ENCODE peak calls at places on chromosomes 5 and 9, in five cellular contexts. One of them, this sample, is unnamed.
A peak's percentile ranks its signal among the peaks of the same experiment; 100 is the strongest.

GRCh38 chr5:60540855-60541805 is 158.8 kb downstream of the DEPDC1B start:
- DNase-seq in aorta: no peak
- DNase-seq in upper lobe of right lung: no peak
- DNase-seq in colonic mucosa: no peak
- DNase-seq in mesenchymal stem cell: peak; percentile 86
- DNase-seq in this sample: no peak

GRCh38 chr5:53327811-53328331 is 152.6 kb upstream of the FST start:
- DNase-seq in upper lobe of right lung: no peak
- DNase-seq in aorta: no peak
- DNase-seq in mesenchymal stem cell: no peak
- DNase-seq in colonic mucosa: no peak
- DNase-seq in this sample: no peak

GRCh38 chr9:124879226-124879625 is 17.3 kb downstream of the ARPC5L start:
- DNase-seq in upper lobe of right lung: no peak
- DNase-seq in colonic mucosa: no peak
- DNase-seq in aorta: no peak
- DNase-seq in mesenchymal stem cell: no peak
- DNase-seq in this sample: no peak

GRCh38 chr5:17218353-17219005 is 1.0 kb downstream of the BASP1 start:
- DNase-seq in colonic mucosa: peak; percentile 19
- DNase-seq in upper lobe of right lung: peak; percentile 72
- DNase-seq in aorta: peak; percentile 62
- DNase-seq in mesenchymal stem cell: peak; percentile 84
- DNase-seq in this sample: peak; percentile 69

GRCh38 chr9:134811673-134812668 is 68.6 kb upstream of the FCN2 start:
- DNase-seq in aorta: no peak
- DNase-seq in mesenchymal stem cell: peak; percentile 91
- DNase-seq in colonic mucosa: no peak
- DNase-seq in upper lobe of right lung: no peak
- DNase-seq in this sample: no peak

GRCh38 chr5:10685103-10685502 is 75.9 kb downstream of the DAP start:
- DNase-seq in mesenchymal stem cell: no peak
- DNase-seq in upper lobe of right lung: no peak
- DNase-seq in colonic mucosa: no peak
- DNase-seq in aorta: no peak
- DNase-seq in this sample: no peak

GRCh38 chr9:136232964-136233363 is 12.6 kb downstream of the QSOX2 start:
- DNase-seq in upper lobe of right lung: no peak
- DNase-seq in mesenchymal stem cell: no peak
- DNase-seq in aorta: no peak
- DNase-seq in colonic mucosa: no peak
- DNase-seq in this sample: no peak

GRCh38 chr5:55985181-55985580 is 9.6 kb downstream of the IL6ST start:
- DNase-seq in aorta: no peak
- DNase-seq in colonic mucosa: no peak
- DNase-seq in upper lobe of right lung: no peak
- DNase-seq in mesenchymal stem cell: no peak
- DNase-seq in this sample: no peak

GRCh38 chr9:4073371-4073770 is 226.5 kb downstream of the GLIS3 start:
- DNase-seq in aorta: no peak
- DNase-seq in colonic mucosa: no peak
- DNase-seq in upper lobe of right lung: no peak
- DNase-seq in mesenchymal stem cell: no peak
- DNase-seq in this sample: no peak

GRCh38 chr9:105413486-105414068 is 34.3 kb upstream of the FSD1L start:
- DNase-seq in colonic mucosa: peak; percentile 31
- DNase-seq in mesenchymal stem cell: peak; percentile 48
- DNase-seq in upper lobe of right lung: no peak
- DNase-seq in aorta: no peak
- DNase-seq in this sample: peak; percentile 12

GRCh38 chr5:39231705-39232525 is 12.6 kb upstream of the FYB1 start:
- DNase-seq in aorta: no peak
- DNase-seq in mesenchymal stem cell: no peak
- DNase-seq in colonic mucosa: no peak
- DNase-seq in upper lobe of right lung: no peak
- DNase-seq in this sample: peak; percentile 46

GRCh38 chr9:134922066-134922931 is 4.6 kb upstream of the FCN1 start:
- DNase-seq in upper lobe of right lung: peak; percentile 76
- DNase-seq in aorta: peak; percentile 77
- DNase-seq in mesenchymal stem cell: no peak
- DNase-seq in colonic mucosa: no peak
- DNase-seq in this sample: no peak

GRCh38 chr5:126370796-126371718 is 52.2 kb upstream of the GRAMD2B start:
- DNase-seq in aorta: no peak
- DNase-seq in upper lobe of right lung: no peak
- DNase-seq in mesenchymal stem cell: no peak
- DNase-seq in colonic mucosa: peak; percentile 56
- DNase-seq in this sample: peak; percentile 18

GRCh38 chr5:144309265-144309664 is 138.6 kb downstream of the KCTD16 start:
- DNase-seq in mesenchymal stem cell: peak; percentile 23
- DNase-seq in aorta: no peak
- DNase-seq in upper lobe of right lung: no peak
- DNase-seq in colonic mucosa: no peak
- DNase-seq in this sample: no peak

GRCh38 chr5:168987540-168988300 is 313.2 kb downstream of the SLIT3 start:
- DNase-seq in colonic mucosa: peak; percentile 78
- DNase-seq in mesenchymal stem cell: peak; percentile 61
- DNase-seq in upper lobe of right lung: peak; percentile 76
- DNase-seq in aorta: peak; percentile 80
- DNase-seq in this sample: peak; percentile 65

GRCh38 chr9:79895232-79895631 is 323.5 kb downstream of the TLE4 start:
- DNase-seq in mesenchymal stem cell: no peak
- DNase-seq in aorta: no peak
- DNase-seq in colonic mucosa: no peak
- DNase-seq in upper lobe of right lung: no peak
- DNase-seq in this sample: no peak

GRCh38 chr5:38297830-38298608 is 39.7 kb downstream of the EGFLAM start:
- DNase-seq in mesenchymal stem cell: no peak
- DNase-seq in upper lobe of right lung: no peak
- DNase-seq in colonic mucosa: no peak
- DNase-seq in aorta: no peak
- DNase-seq in this sample: no peak

GRCh38 chr5:132662925-132663770 is 5.2 kb downstream of the IL13 start:
- DNase-seq in aorta: no peak
- DNase-seq in mesenchymal stem cell: peak; percentile 49
- DNase-seq in upper lobe of right lung: no peak
- DNase-seq in colonic mucosa: no peak
- DNase-seq in this sample: no peak

GRCh38 chr5:42665857-42666256 is 90.8 kb upstream of the CCDC152 start:
- DNase-seq in aorta: no peak
- DNase-seq in upper lobe of right lung: no peak
- DNase-seq in colonic mucosa: no peak
- DNase-seq in mesenchymal stem cell: no peak
- DNase-seq in this sample: no peak

GRCh38 chr5:42668254-42668653 is 88.4 kb upstream of the CCDC152 start:
- DNase-seq in aorta: no peak
- DNase-seq in colonic mucosa: no peak
- DNase-seq in upper lobe of right lung: no peak
- DNase-seq in mesenchymal stem cell: no peak
- DNase-seq in this sample: no peak

DNA sequence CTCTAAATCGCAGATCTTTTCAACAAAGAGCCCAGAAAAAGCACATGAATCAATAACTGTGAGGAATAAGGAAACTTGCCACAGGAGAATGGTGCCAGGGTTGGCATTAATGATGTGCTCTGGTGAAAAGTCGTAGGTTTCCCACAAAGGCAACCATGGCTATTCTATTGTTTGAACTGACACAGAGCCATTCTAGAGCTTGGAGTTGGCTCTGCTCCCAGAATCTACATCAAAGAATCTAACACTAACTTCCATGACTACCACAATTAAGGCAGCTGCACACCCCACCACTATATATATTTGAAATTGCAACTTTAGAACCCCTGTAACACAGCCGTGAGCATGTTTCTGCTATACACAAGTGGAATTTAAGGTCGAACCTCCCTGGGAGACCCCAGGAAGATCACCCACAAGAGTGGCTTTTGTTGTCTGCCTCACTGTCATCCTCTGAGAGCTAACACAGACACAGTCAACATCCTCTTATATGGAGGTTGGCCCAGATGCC is 89.7 kb upstream of the CCDC152 start:
- DNase-seq in mesenchymal stem cell: no peak
- DNase-seq in aorta: no peak
- DNase-seq in colonic mucosa: no peak
- DNase-seq in upper lobe of right lung: no peak
- DNase-seq in this sample: no peak
- H3K4me3 ChIP-seq in mesenchymal stem cell: no peak overlapping the region
- H3K4me3 ChIP-seq in aorta: no peak overlapping the region
- H3K4me3 ChIP-seq in colonic mucosa: no peak overlapping the region
- H3K4me3 ChIP-seq in upper lobe of right lung: no peak overlapping the region
- H3K4me3 ChIP-seq in this sample: no peak overlapping the region

GRCh38 chr9:131523451-131524435 is 7.3 kb downstream of the UCK1 start:
- DNase-seq in upper lobe of right lung: no peak
- DNase-seq in colonic mucosa: no peak
- DNase-seq in aorta: no peak
- DNase-seq in mesenchymal stem cell: no peak
- DNase-seq in this sample: no peak

GRCh38 chr9:131522257-131523085 is 8.6 kb downstream of the UCK1 start:
- DNase-seq in aorta: no peak
- DNase-seq in mesenchymal stem cell: no peak
- DNase-seq in upper lobe of right lung: no peak
- DNase-seq in colonic mucosa: no peak
- DNase-seq in this sample: no peak

GRCh38 chr9:131525643-131526565 is 5.2 kb downstream of the UCK1 start:
- DNase-seq in colonic mucosa: no peak
- DNase-seq in mesenchymal stem cell: no peak
- DNase-seq in upper lobe of right lung: no peak
- DNase-seq in aorta: no peak
- DNase-seq in this sample: no peak

GRCh38 chr9:131523086-131523388 is 8.0 kb downstream of the UCK1 start:
- DNase-seq in upper lobe of right lung: no peak
- DNase-seq in colonic mucosa: no peak
- DNase-seq in aorta: no peak
- DNase-seq in mesenchymal stem cell: no peak
- DNase-seq in this sample: no peak

GRCh38 chr9:131524578-131525315 is 6.3 kb downstream of the UCK1 start:
- DNase-seq in aorta: no peak
- DNase-seq in upper lobe of right lung: no peak
- DNase-seq in colonic mucosa: no peak
- DNase-seq in mesenchymal stem cell: peak; percentile 52
- DNase-seq in this sample: no peak
- H3K36me3 ChIP-seq in aorta: no peaks in the 10 kb centered on the region
- H3K36me3 ChIP-seq in upper lobe of right lung: peaks cover 91% of the 10 kb centered on the region
- H3K36me3 ChIP-seq in colonic mucosa: peaks cover 5% of the 10 kb centered on the region
- H3K36me3 ChIP-seq in mesenchymal stem cell: peaks cover 95% of the 10 kb centered on the region
- H3K36me3 ChIP-seq in this sample: peaks cover 47% of the 10 kb centered on the region

GRCh38 chr9:37430841-37431597 is 8.5 kb downstream of the GRHPR start:
- DNase-seq in aorta: no peak
- DNase-seq in mesenchymal stem cell: no peak
- DNase-seq in upper lobe of right lung: no peak
- DNase-seq in colonic mucosa: no peak
- DNase-seq in this sample: no peak
- H3K4me3 ChIP-seq in aorta: no peak overlapping the region
- H3K4me3 ChIP-seq in mesenchymal stem cell: no peak overlapping the region
- H3K4me3 ChIP-seq in upper lobe of right lung: no peak overlapping the region
- H3K4me3 ChIP-seq in colonic mucosa: no peak overlapping the region
- H3K4me3 ChIP-seq in this sample: no peak overlapping the region

DNA sequence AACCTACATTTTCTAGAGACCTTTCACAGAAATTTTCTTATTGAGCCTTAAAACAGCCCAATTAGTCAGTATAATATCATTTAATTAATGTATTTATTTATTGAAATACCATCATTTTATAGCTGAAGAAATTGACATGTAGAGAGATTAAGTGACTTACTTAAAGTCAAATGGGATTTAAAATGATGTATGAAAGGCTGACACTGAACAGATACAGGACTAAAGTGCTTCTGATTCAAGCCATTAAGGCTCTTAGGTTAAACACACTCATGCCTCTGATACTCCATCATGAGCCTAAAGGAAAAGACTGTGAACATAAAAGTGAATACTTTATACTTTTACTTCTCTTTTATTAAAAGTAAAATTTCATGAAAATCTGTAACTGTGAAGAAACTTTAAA is 12.8 kb downstream of the C9orf72 start:
- DNase-seq in colonic mucosa: no peak
- DNase-seq in mesenchymal stem cell: no peak
- DNase-seq in upper lobe of right lung: no peak
- DNase-seq in aorta: no peak
- DNase-seq in this sample: no peak
- H3K36me3 ChIP-seq in colonic mucosa: no peaks in the 10 kb centered on the region
- H3K36me3 ChIP-seq in mesenchymal stem cell: peaks cover 56% of the 10 kb centered on the region
- H3K36me3 ChIP-seq in upper lobe of right lung: peaks cover 64% of the 10 kb centered on the region
- H3K36me3 ChIP-seq in aorta: no peaks in the 10 kb centered on the region
- H3K36me3 ChIP-seq in this sample: no peaks in the 10 kb centered on the region

DNA sequence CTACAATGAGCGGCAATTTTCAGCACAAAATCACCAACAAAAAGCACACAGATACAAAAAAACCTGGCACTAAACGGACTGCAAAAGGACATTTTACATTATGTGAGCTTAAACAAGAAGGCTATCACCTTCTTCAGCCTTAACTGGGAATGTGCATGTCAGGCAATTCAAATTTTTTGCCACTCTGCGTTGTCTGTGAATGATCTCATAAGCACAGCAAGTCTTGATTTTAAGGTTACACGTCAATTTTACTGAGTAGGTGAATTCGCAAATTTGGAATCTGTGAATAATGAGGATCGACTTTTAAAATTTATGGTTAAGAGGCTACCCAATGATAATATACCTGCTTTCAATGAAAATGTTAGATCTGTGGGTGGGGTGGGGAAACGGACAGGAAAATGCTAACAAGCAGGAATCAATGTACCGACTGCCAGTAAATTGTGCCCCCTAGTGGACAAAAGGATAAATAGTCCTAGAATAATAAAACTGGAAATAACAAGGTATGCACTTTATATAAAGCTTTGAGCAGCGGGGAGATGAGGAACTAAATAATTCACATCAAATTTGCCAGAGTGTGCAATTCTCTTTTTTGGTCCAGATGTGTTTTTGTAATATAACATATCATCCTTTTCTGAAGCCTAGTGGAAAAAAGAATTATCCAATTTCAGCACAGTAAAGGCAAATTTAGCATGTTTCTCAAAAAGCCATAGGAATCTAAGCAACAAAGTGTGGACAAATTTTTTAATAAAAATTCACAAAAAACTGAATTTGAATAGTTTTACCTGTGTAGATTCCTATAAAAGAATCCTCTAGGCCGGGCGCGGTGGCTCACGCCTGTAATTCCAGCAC is 20.5 kb downstream of the EQTN start:
- DNase-seq in upper lobe of right lung: no peak
- DNase-seq in colonic mucosa: peak; percentile 26
- DNase-seq in mesenchymal stem cell: peak; percentile 70
- DNase-seq in aorta: no peak
- DNase-seq in this sample: no peak
- H3K4me3 ChIP-seq in upper lobe of right lung: peak overlapping the region; percentile 27
- H3K4me3 ChIP-seq in colonic mucosa: no peak overlapping the region
- H3K4me3 ChIP-seq in mesenchymal stem cell: peak overlapping the region; percentile 56
- H3K4me3 ChIP-seq in aorta: peak overlapping the region; percentile 26
- H3K4me3 ChIP-seq in this sample: no peak overlapping the region